ENCODE peak calls at places on chromosomes 13 and 19, in six cellular contexts. B is K562, D is HCT116, N is Panc1, A is SK-N-SH, W is GM12878. L is an unnamed sample.

GRCh38 chr19:3576696-3577443 is 4.1 kb downstream of the HMG20B start:
- DNase-seq in B (peak), A (peak), D (no peak), W (no peak), N (no peak), L (peak)

GRCh38 chr13:21541980-21542379 is 62.0 kb downstream of the MICU2 start:
- DNase-seq in B (peak), A (no peak), W (no peak), D (no peak), N (no peak), L (no peak)

GRCh38 chr19:35901854-35902661 is at the start of gene HCST:
- DNase-seq in B (peak), D (no peak), A (no peak), N (no peak), W (no peak), L (no peak)

GRCh38 chr13:29496241-29496712 is 99.2 kb downstream of the SLC7A1 start:
- DNase-seq in B (no peak), N (no peak), W (no peak), D (no peak), A (no peak), L (no peak)

GRCh38 chr13:33401238-33401637 is 115.7 kb upstream of the STARD13 start:
- DNase-seq in A (no peak), W (no peak), D (no peak), B (no peak), N (no peak), L (no peak)

GRCh38 chr19:31470952-31471351 is 121.7 kb upstream of the TSHZ3 start:
- DNase-seq in N (no peak), A (no peak), B (no peak), D (no peak), W (no peak), L (no peak)

GRCh38 chr13:65907656-65908441 is 1322.3 kb downstream of the PCDH9 start:
- DNase-seq in N (no peak), D (no peak), W (no peak), A (no peak), B (no peak), L (no peak)

GRCh38 chr13:93789058-93789457 is 562.5 kb downstream of the GPC6 start:
- DNase-seq in W (no peak), A (no peak), N (no peak), B (no peak), D (no peak), L (no peak)

GRCh38 chr19:33161201-33161600 is 29.3 kb downstream of the WDR88 start:
- DNase-seq in A (no peak), N (no peak), D (no peak), W (no peak), B (no peak), L (no peak)

GRCh38 chr13:43284162-43284561 is 260.8 kb downstream of the DNAJC15 start:
- DNase-seq in D (no peak), N (no peak), W (no peak), B (no peak), A (no peak), L (no peak)

GRCh38 chr19:38686530-38686888 is 39.1 kb downstream of the ACTN4 start:
- DNase-seq in N (no peak), D (no peak), A (no peak), B (peak), W (peak), L (no peak)

GRCh38 chr13:51781246-51782022 is 22.5 kb downstream of the DHRS12 start:
- DNase-seq in A (peak), N (no peak), D (peak), W (no peak), B (no peak), L (no peak)

GRCh38 chr19:35013047-35013819 is 13.1 kb downstream of the GRAMD1A start:
- DNase-seq in W (no peak), B (peak), N (peak), A (peak), D (no peak), L (no peak)

GRCh38 chr13:31824705-31825512 is 85.6 kb downstream of the RXFP2 start:
- DNase-seq in B (no peak), W (peak), N (no peak), A (no peak), D (no peak), L (no peak)

GRCh38 chr13:60679928-60680693 is 283.1 kb downstream of the TDRD3 start:
- DNase-seq in B (no peak), W (no peak), D (no peak), A (no peak), N (no peak), L (no peak)

GRCh38 chr19:43697295-43697694 is 18.6 kb upstream of the IRGC start:
- DNase-seq in B (no peak), W (no peak), N (no peak), A (no peak), D (no peak), L (no peak)

GRCh38 chr19:43704002-43704705 is 11.7 kb upstream of the IRGC start:
- DNase-seq in D (no peak), A (no peak), B (no peak), N (no peak), W (no peak), L (no peak)

GRCh38 chr19:43695985-43696729 is 19.7 kb upstream of the IRGC start:
- DNase-seq in B (no peak), N (no peak), W (no peak), A (no peak), D (no peak), L (no peak)

GRCh38 chr19:43700368-43701015 is 15.4 kb upstream of the IRGC start:
- DNase-seq in D (no peak), N (no peak), W (no peak), A (no peak), B (no peak), L (no peak)

DNA sequence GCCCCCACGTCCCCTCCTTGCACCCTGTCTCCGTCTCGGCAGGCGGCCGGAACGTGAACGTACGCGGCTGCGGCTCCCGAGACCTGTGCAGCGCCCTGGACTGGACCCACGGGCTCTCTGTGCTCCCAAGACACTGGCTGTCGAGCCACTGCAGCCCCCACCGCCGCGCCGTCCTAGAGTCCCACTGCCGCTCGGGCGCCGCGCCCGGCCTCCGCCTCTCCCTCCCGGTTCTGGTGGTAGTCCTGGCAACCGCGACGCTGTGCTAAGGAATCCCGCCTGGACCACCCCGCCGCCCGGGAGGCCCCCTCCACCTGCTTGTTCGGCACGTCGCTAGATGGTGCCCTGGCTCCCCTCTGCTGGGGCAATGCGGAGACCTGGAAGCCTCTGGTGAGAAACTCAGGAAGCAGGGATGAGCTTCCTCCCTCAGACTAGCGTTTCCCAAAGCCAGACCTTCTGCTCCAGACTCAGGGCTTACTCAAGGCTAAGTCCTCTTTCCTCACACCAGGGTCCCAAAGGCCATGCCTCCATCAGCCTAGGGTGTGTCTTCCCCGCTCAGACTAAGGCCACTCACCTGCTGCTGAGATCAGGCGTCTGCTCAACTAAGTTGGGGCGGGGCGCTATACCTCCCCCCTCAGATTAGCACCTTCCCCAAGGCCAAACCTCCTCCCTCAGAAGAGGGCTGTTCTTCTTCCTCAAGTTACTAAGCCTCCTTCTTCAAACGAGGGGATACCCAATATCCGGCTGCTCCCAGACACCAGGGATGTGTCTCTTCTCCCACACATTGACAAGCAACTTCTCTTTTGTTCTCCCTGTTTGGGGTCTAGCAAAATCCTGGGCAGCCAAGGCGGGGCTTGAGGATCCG is 16.1 kb upstream of the IRGC start:
- DNase-seq in B (no peak), D (no peak), N (no peak), A (peak), W (no peak), L (peak)
- TF ChIP-seq SIN3A in B (no peak), D (no peak), N (no peak), A (no peak), W (no peak), L (peak)

DNA sequence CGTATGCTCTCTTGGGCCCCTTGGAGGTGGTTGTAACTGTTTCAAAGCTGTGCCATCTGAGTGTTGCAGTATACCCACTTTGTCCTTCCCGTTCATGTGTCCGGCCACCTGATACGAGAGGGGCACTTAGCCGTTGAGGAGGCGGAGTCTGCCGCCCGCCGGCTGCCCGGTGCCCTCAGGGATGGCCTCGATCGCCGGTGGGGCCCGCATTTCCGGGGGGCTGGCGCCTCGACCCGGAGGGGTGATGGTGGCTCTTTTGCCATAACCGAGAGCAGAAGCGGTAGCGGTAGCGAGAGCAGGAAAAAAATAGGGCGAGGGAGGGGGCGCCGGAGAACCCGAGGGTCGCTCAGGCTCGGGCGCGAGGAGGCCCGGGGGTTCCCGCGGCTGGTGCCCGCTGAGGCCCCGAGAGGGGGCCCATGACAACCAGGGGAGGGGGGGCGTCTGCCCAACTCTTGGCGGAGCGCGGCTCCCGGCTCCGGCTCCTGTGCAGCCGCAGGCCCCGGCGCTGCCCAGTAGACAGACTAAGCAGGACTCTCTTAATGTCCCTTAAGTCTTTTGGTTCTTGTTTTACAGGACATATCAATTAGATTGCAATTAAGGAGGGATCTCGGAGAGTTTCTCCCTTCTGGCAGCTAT is 342.7 kb upstream of the SGCG start:
- DNase-seq in A (peak), B (no peak), N (no peak), W (no peak), D (no peak), L (no peak)
- TF ChIP-seq SIN3A in A (no peak), B (no peak), N (no peak), W (no peak), D (no peak), L (no peak)

GRCh38 chr13:102610296-102610895 is 13.6 kb downstream of the TPP2 start:
- DNase-seq in W (no peak), B (no peak), N (no peak), D (no peak), A (no peak), L (no peak)
- TF ChIP-seq SIN3A in W (no peak), B (no peak), N (no peak), D (no peak), A (no peak), L (no peak)

DNA sequence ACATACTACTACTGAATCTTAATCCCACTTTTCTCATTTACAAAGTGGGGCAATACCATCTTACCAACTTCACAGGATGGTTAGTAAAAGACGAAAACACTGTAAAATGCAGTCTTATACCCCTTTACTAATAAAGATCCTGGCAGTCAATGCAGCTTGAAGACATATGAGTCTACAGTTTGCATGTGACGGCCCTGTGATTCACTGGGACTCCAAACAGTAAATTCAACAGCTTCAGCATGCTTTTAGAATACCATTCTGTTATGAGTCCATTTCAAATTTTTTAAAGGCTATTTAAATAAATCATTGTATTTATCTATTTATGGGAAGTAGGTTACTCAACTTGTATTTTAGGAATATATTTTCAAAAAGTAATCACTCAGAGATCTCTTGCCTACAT is 629.1 kb downstream of the LIG4 start:
- DNase-seq in B (no peak), A (no peak), D (no peak), N (no peak), W (no peak), L (no peak)
- TF ChIP-seq SIN3A in B (no peak), A (no peak), D (no peak), N (no peak), W (no peak), L (no peak)

GRCh38 chr19:1213391-1214286 is 8.1 kb downstream of the STK11 start:
- DNase-seq in D (no peak), N (no peak), A (peak), B (no peak), W (peak), L (no peak)
- TF ChIP-seq SIN3A in D (no peak), N (no peak), A (peak), B (no peak), W (no peak), L (no peak)

L was measured in H1.